ENCODE peak calls at places on chromosome 22, in nine cellular contexts. One of them, this sample, is unnamed.
A peak's percentile ranks its signal among the peaks of the same experiment; 100 is the strongest.

GRCh38 chr22:42796081-42796480 is 61.0 kb downstream of the ARFGAP3 start:
- DNase-seq in effector memory CD4-positive, alpha-beta T cell: no peak
- DNase-seq in AG04450: no peak
- DNase-seq in AG09309: no peak
- DNase-seq in GM04504: no peak
- DNase-seq in stomach: no peak
- DNase-seq in lung microvascular endothelial cell: no peak
- DNase-seq in fibroblast of the conjunctiva: no peak
- DNase-seq in NCI-H2081 treated with DMSO at 0.1 percent for 48 hours: no peak
- DNase-seq in this sample: no peak

GRCh38 chr22:38177926-38178604 is 3.6 kb downstream of the PLA2G6 start:
- DNase-seq in effector memory CD4-positive, alpha-beta T cell: no peak
- DNase-seq in AG04450: peak; percentile 53
- DNase-seq in AG09309: peak; percentile 75
- DNase-seq in GM04504: peak; percentile 82
- DNase-seq in stomach: peak; percentile 45
- DNase-seq in lung microvascular endothelial cell: peak; percentile 92
- DNase-seq in fibroblast of the conjunctiva: peak; percentile 50
- DNase-seq in NCI-H2081 treated with DMSO at 0.1 percent for 48 hours: no peak
- DNase-seq in this sample: no peak

GRCh38 chr22:49922926-49923325 is 4.5 kb downstream of the CRELD2 start:
- DNase-seq in effector memory CD4-positive, alpha-beta T cell: no peak
- DNase-seq in AG04450: no peak
- DNase-seq in AG09309: no peak
- DNase-seq in GM04504: no peak
- DNase-seq in stomach: no peak
- DNase-seq in lung microvascular endothelial cell: no peak
- DNase-seq in fibroblast of the conjunctiva: no peak
- DNase-seq in NCI-H2081 treated with DMSO at 0.1 percent for 48 hours: no peak
- DNase-seq in this sample: no peak

GRCh38 chr22:31923166-31923565 is 21.2 kb upstream of the YWHAH start:
- DNase-seq in effector memory CD4-positive, alpha-beta T cell: no peak
- DNase-seq in AG04450: no peak
- DNase-seq in AG09309: no peak
- DNase-seq in GM04504: no peak
- DNase-seq in stomach: no peak
- DNase-seq in lung microvascular endothelial cell: peak; percentile 13
- DNase-seq in fibroblast of the conjunctiva: no peak
- DNase-seq in NCI-H2081 treated with DMSO at 0.1 percent for 48 hours: no peak
- DNase-seq in this sample: no peak

GRCh38 chr22:21573750-21574494 is 6.4 kb downstream of the UBE2L3 start:
- DNase-seq in effector memory CD4-positive, alpha-beta T cell: no peak
- DNase-seq in AG04450: no peak
- DNase-seq in AG09309: no peak
- DNase-seq in GM04504: no peak
- DNase-seq in stomach: no peak
- DNase-seq in lung microvascular endothelial cell: no peak
- DNase-seq in fibroblast of the conjunctiva: no peak
- DNase-seq in NCI-H2081 treated with DMSO at 0.1 percent for 48 hours: no peak
- DNase-seq in this sample: no peak

GRCh38 chr22:39546889-39547586 is 14.5 kb upstream of the RPS19BP1 start:
- DNase-seq in effector memory CD4-positive, alpha-beta T cell: no peak
- DNase-seq in AG04450: no peak
- DNase-seq in AG09309: no peak
- DNase-seq in GM04504: no peak
- DNase-seq in stomach: no peak
- DNase-seq in lung microvascular endothelial cell: no peak
- DNase-seq in fibroblast of the conjunctiva: no peak
- DNase-seq in NCI-H2081 treated with DMSO at 0.1 percent for 48 hours: no peak
- DNase-seq in this sample: no peak

GRCh38 chr22:35476341-35476740 is 64.3 kb upstream of the RASD2 start:
- DNase-seq in effector memory CD4-positive, alpha-beta T cell: no peak
- DNase-seq in AG04450: no peak
- DNase-seq in AG09309: no peak
- DNase-seq in GM04504: no peak
- DNase-seq in stomach: no peak
- DNase-seq in lung microvascular endothelial cell: no peak
- DNase-seq in fibroblast of the conjunctiva: no peak
- DNase-seq in NCI-H2081 treated with DMSO at 0.1 percent for 48 hours: no peak
- DNase-seq in this sample: no peak

GRCh38 chr22:31206896-31207687 is 5.0 kb upstream of the LIMK2 start:
- DNase-seq in effector memory CD4-positive, alpha-beta T cell: no peak
- DNase-seq in AG04450: no peak
- DNase-seq in AG09309: no peak
- DNase-seq in GM04504: no peak
- DNase-seq in stomach: peak; percentile 83
- DNase-seq in lung microvascular endothelial cell: no peak
- DNase-seq in fibroblast of the conjunctiva: no peak
- DNase-seq in NCI-H2081 treated with DMSO at 0.1 percent for 48 hours: no peak
- DNase-seq in this sample: no peak

GRCh38 chr22:46085831-46086576 is 64.3 kb upstream of the PPARA start:
- DNase-seq in effector memory CD4-positive, alpha-beta T cell: no peak
- DNase-seq in AG04450: no peak
- DNase-seq in AG09309: peak; percentile 77
- DNase-seq in GM04504: peak; percentile 79
- DNase-seq in stomach: peak; percentile 87
- DNase-seq in lung microvascular endothelial cell: no peak
- DNase-seq in fibroblast of the conjunctiva: peak; percentile 43
- DNase-seq in NCI-H2081 treated with DMSO at 0.1 percent for 48 hours: no peak
- DNase-seq in this sample: no peak

GRCh38 chr22:38890377-38890776 is 18.4 kb upstream of the CBX6 start:
- DNase-seq in effector memory CD4-positive, alpha-beta T cell: no peak
- DNase-seq in AG04450: no peak
- DNase-seq in AG09309: no peak
- DNase-seq in GM04504: no peak
- DNase-seq in stomach: no peak
- DNase-seq in lung microvascular endothelial cell: no peak
- DNase-seq in fibroblast of the conjunctiva: no peak
- DNase-seq in NCI-H2081 treated with DMSO at 0.1 percent for 48 hours: no peak
- DNase-seq in this sample: no peak

GRCh38 chr22:40030757-40031092 is 36.0 kb downstream of the FAM83F start:
- DNase-seq in effector memory CD4-positive, alpha-beta T cell: no peak
- DNase-seq in AG04450: no peak
- DNase-seq in AG09309: no peak
- DNase-seq in GM04504: no peak
- DNase-seq in stomach: no peak
- DNase-seq in lung microvascular endothelial cell: no peak
- DNase-seq in fibroblast of the conjunctiva: no peak
- DNase-seq in NCI-H2081 treated with DMSO at 0.1 percent for 48 hours: no peak
- DNase-seq in this sample: no peak

GRCh38 chr22:19644314-19645223 is 69.7 kb upstream of the SEPTIN5 start:
- DNase-seq in effector memory CD4-positive, alpha-beta T cell: no peak
- DNase-seq in AG04450: no peak
- DNase-seq in AG09309: no peak
- DNase-seq in GM04504: no peak
- DNase-seq in stomach: no peak
- DNase-seq in lung microvascular endothelial cell: peak; percentile 44
- DNase-seq in fibroblast of the conjunctiva: no peak
- DNase-seq in NCI-H2081 treated with DMSO at 0.1 percent for 48 hours: no peak
- DNase-seq in this sample: no peak

GRCh38 chr22:27518583-27519437 is 282.7 kb downstream of the MN1 start:
- DNase-seq in effector memory CD4-positive, alpha-beta T cell: no peak
- DNase-seq in AG04450: no peak
- DNase-seq in AG09309: no peak
- DNase-seq in GM04504: no peak
- DNase-seq in stomach: no peak
- DNase-seq in lung microvascular endothelial cell: no peak
- DNase-seq in fibroblast of the conjunctiva: no peak
- DNase-seq in NCI-H2081 treated with DMSO at 0.1 percent for 48 hours: no peak
- DNase-seq in this sample: no peak

GRCh38 chr22:35615156-35615555 is 2.0 kb downstream of the MB start:
- DNase-seq in effector memory CD4-positive, alpha-beta T cell: no peak
- DNase-seq in AG04450: no peak
- DNase-seq in AG09309: no peak
- DNase-seq in GM04504: no peak
- DNase-seq in stomach: no peak
- DNase-seq in lung microvascular endothelial cell: no peak
- DNase-seq in fibroblast of the conjunctiva: peak; percentile 21
- DNase-seq in NCI-H2081 treated with DMSO at 0.1 percent for 48 hours: no peak
- DNase-seq in this sample: no peak

GRCh38 chr22:43289976-43290663 is 53.1 kb downstream of the SCUBE1 start:
- DNase-seq in effector memory CD4-positive, alpha-beta T cell: no peak
- DNase-seq in AG04450: no peak
- DNase-seq in AG09309: no peak
- DNase-seq in GM04504: no peak
- DNase-seq in stomach: no peak
- DNase-seq in lung microvascular endothelial cell: no peak
- DNase-seq in fibroblast of the conjunctiva: no peak
- DNase-seq in NCI-H2081 treated with DMSO at 0.1 percent for 48 hours: no peak
- DNase-seq in this sample: no peak

GRCh38 chr22:22422629-22423112 is 85.9 kb downstream of the ZNF280B start:
- DNase-seq in effector memory CD4-positive, alpha-beta T cell: peak; percentile 9
- DNase-seq in AG04450: peak; percentile 11
- DNase-seq in AG09309: peak; percentile 1
- DNase-seq in GM04504: peak; percentile 13
- DNase-seq in stomach: peak; percentile 65
- DNase-seq in lung microvascular endothelial cell: peak; percentile 57
- DNase-seq in fibroblast of the conjunctiva: peak; percentile 41
- DNase-seq in NCI-H2081 treated with DMSO at 0.1 percent for 48 hours: no peak
- DNase-seq in this sample: no peak

GRCh38 chr22:44632823-44633478 is 69.1 kb upstream of the PRR5 start:
- DNase-seq in effector memory CD4-positive, alpha-beta T cell: no peak
- DNase-seq in AG04450: no peak
- DNase-seq in AG09309: no peak
- DNase-seq in GM04504: no peak
- DNase-seq in stomach: no peak
- DNase-seq in lung microvascular endothelial cell: no peak
- DNase-seq in fibroblast of the conjunctiva: no peak
- DNase-seq in NCI-H2081 treated with DMSO at 0.1 percent for 48 hours: no peak
- DNase-seq in this sample: no peak

GRCh38 chr22:23088199-23088604 is 17.9 kb downstream of the GNAZ start:
- DNase-seq in effector memory CD4-positive, alpha-beta T cell: no peak
- DNase-seq in AG04450: no peak
- DNase-seq in AG09309: no peak
- DNase-seq in GM04504: no peak
- DNase-seq in stomach: peak; percentile 78
- DNase-seq in lung microvascular endothelial cell: no peak
- DNase-seq in fibroblast of the conjunctiva: no peak
- DNase-seq in NCI-H2081 treated with DMSO at 0.1 percent for 48 hours: no peak
- DNase-seq in this sample: no peak

GRCh38 chr22:41862160-41862529 is 29.2 kb downstream of the SREBF2 start:
- DNase-seq in effector memory CD4-positive, alpha-beta T cell: peak; percentile 32
- DNase-seq in AG04450: no peak
- DNase-seq in AG09309: no peak
- DNase-seq in GM04504: no peak
- DNase-seq in stomach: no peak
- DNase-seq in lung microvascular endothelial cell: peak; percentile 12
- DNase-seq in fibroblast of the conjunctiva: no peak
- DNase-seq in NCI-H2081 treated with DMSO at 0.1 percent for 48 hours: no peak
- DNase-seq in this sample: no peak

GRCh38 chr22:37377927-37378326 is 49.4 kb downstream of the ELFN2 start:
- DNase-seq in effector memory CD4-positive, alpha-beta T cell: no peak
- DNase-seq in AG04450: no peak
- DNase-seq in AG09309: no peak
- DNase-seq in GM04504: no peak
- DNase-seq in stomach: no peak
- DNase-seq in lung microvascular endothelial cell: no peak
- DNase-seq in fibroblast of the conjunctiva: no peak
- DNase-seq in NCI-H2081 treated with DMSO at 0.1 percent for 48 hours: no peak
- DNase-seq in this sample: no peak

GRCh38 chr22:43848366-43849171 is 13.7 kb downstream of the SULT4A1 start:
- DNase-seq in effector memory CD4-positive, alpha-beta T cell: no peak
- DNase-seq in AG04450: no peak
- DNase-seq in AG09309: no peak
- DNase-seq in GM04504: peak; percentile 11
- DNase-seq in stomach: no peak
- DNase-seq in lung microvascular endothelial cell: peak; percentile 63
- DNase-seq in fibroblast of the conjunctiva: no peak
- DNase-seq in NCI-H2081 treated with DMSO at 0.1 percent for 48 hours: no peak
- DNase-seq in this sample: no peak

GRCh38 chr22:38882480-38882879 is 10.5 kb upstream of the CBX6 start:
- DNase-seq in effector memory CD4-positive, alpha-beta T cell: no peak
- DNase-seq in AG04450: no peak
- DNase-seq in AG09309: no peak
- DNase-seq in GM04504: no peak
- DNase-seq in stomach: no peak
- DNase-seq in lung microvascular endothelial cell: peak; percentile 29
- DNase-seq in fibroblast of the conjunctiva: no peak
- DNase-seq in NCI-H2081 treated with DMSO at 0.1 percent for 48 hours: no peak
- DNase-seq in this sample: no peak

GRCh38 chr22:30754971-30755759 is 60.5 kb downstream of the OSBP2 start:
- DNase-seq in effector memory CD4-positive, alpha-beta T cell: peak; percentile 2
- DNase-seq in AG04450: peak; percentile 61
- DNase-seq in AG09309: peak; percentile 59
- DNase-seq in GM04504: peak; percentile 55
- DNase-seq in stomach: peak; percentile 62
- DNase-seq in lung microvascular endothelial cell: peak; percentile 88
- DNase-seq in fibroblast of the conjunctiva: peak; percentile 77
- DNase-seq in NCI-H2081 treated with DMSO at 0.1 percent for 48 hours: no peak
- DNase-seq in this sample: peak; percentile 46

GRCh38 chr22:27123880-27124279 is 466.5 kb downstream of the MIAT start:
- DNase-seq in effector memory CD4-positive, alpha-beta T cell: no peak
- DNase-seq in AG04450: no peak
- DNase-seq in AG09309: no peak
- DNase-seq in GM04504: no peak
- DNase-seq in stomach: no peak
- DNase-seq in lung microvascular endothelial cell: no peak
- DNase-seq in fibroblast of the conjunctiva: no peak
- DNase-seq in NCI-H2081 treated with DMSO at 0.1 percent for 48 hours: no peak
- DNase-seq in this sample: no peak

GRCh38 chr22:31082606-31083376 is 1.7 kb downstream of the SMTN start:
- DNase-seq in effector memory CD4-positive, alpha-beta T cell: no peak
- DNase-seq in AG04450: no peak
- DNase-seq in AG09309: no peak
- DNase-seq in GM04504: peak; percentile 44
- DNase-seq in stomach: peak; percentile 69
- DNase-seq in lung microvascular endothelial cell: peak; percentile 92
- DNase-seq in fibroblast of the conjunctiva: peak; percentile 66
- DNase-seq in NCI-H2081 treated with DMSO at 0.1 percent for 48 hours: no peak
- DNase-seq in this sample: no peak

GRCh38 chr22:39960791-39961746 is 872 bp downstream of the TMA7B start:
- DNase-seq in effector memory CD4-positive, alpha-beta T cell: peak; percentile 46
- DNase-seq in AG04450: peak; percentile 91
- DNase-seq in AG09309: peak; percentile 77
- DNase-seq in GM04504: peak; percentile 49
- DNase-seq in stomach: peak; percentile 40
- DNase-seq in lung microvascular endothelial cell: peak; percentile 26
- DNase-seq in fibroblast of the conjunctiva: peak; percentile 16
- DNase-seq in NCI-H2081 treated with DMSO at 0.1 percent for 48 hours: no peak
- DNase-seq in this sample: peak; percentile 84

This sample was measured in AG04449.